ENCODE peak calls at places on chromosomes 1 and 21, in eight cellular contexts. K is suprapubic skin, G is body of pancreas, T is lung, U is tibial artery, V is pancreas, L is hepatocyte, R is mesendoderm. I is an unnamed sample. For H3K36me3 and H3K27me3, the result is how much of the 10 kb centered on the place peaks cover.

GRCh38 chr1:72284084-72284397 is 1.7 kb upstream of the NEGR1 start:
- DNase-seq in K (no peak), G (no peak), T (no peak), U (no peak), V (no peak), L (no peak), R (no peak), I (no peak)

GRCh38 chr1:40884055-40884795 is 22.1 kb upstream of the CITED4 start:
- DNase-seq in K (no peak), G (no peak), T (no peak), U (no peak), V (no peak), L (no peak), R (no peak), I (no peak)

GRCh38 chr1:92909321-92909720 is 51.9 kb downstream of the DIPK1A start:
- DNase-seq in K (no peak), G (no peak), T (no peak), U (no peak), V (no peak), L (no peak), R (no peak), I (peak)

GRCh38 chr1:57162607-57163235 is 196.9 kb upstream of the C8B start:
- DNase-seq in K (no peak), G (no peak), T (no peak), U (no peak), V (no peak), L (no peak), R (no peak), I (peak)

GRCh38 chr1:227489572-227489971 is 73.8 kb upstream of the ZNF678 start:
- DNase-seq in K (no peak), G (no peak), T (no peak), U (no peak), V (no peak), L (no peak), R (no peak), I (no peak)

GRCh38 chr1:85328713-85329376 is 52.4 kb upstream of the BCL10 start:
- DNase-seq in K (no peak), G (no peak), T (peak), U (no peak), V (no peak), L (peak), R (peak), I (peak)

GRCh38 chr1:118461154-118461553 is 276.1 kb upstream of the SPAG17 start:
- DNase-seq in K (no peak), G (no peak), T (no peak), U (no peak), V (no peak), L (no peak), R (peak), I (no peak)

GRCh38 chr1:198220428-198220827 is 63.6 kb downstream of the NEK7 start:
- DNase-seq in K (no peak), G (no peak), T (no peak), U (no peak), V (no peak), L (no peak), R (no peak), I (peak)

GRCh38 chr1:195173753-195174152 is 1434.5 kb downstream of the KCNT2 start:
- DNase-seq in K (no peak), G (no peak), T (no peak), U (no peak), V (no peak), L (no peak), R (no peak), I (no peak)

GRCh38 chr1:197677752-197678295 is 97.5 kb downstream of the DENND1B start:
- DNase-seq in K (no peak), G (no peak), T (no peak), U (no peak), V (no peak), L (no peak), R (no peak), I (no peak)

GRCh38 chr1:161226320-161226711 is 456 bp downstream of the TOMM40L start:
- DNase-seq in K (no peak), G (no peak), T (no peak), U (no peak), V (no peak), L (no peak), R (no peak), I (no peak)

GRCh38 chr1:41681331-41682136 is 197.1 kb upstream of the EDN2 start:
- DNase-seq in K (no peak), G (no peak), T (no peak), U (no peak), V (no peak), L (no peak), R (no peak), I (no peak)

GRCh38 chr1:160129046-160129445 is 13.5 kb downstream of the ATP1A2 start:
- DNase-seq in K (no peak), G (no peak), T (no peak), U (no peak), V (no peak), L (no peak), R (no peak), I (peak)

GRCh38 chr1:192261476-192261875 is 55.3 kb upstream of the RGS21 start:
- DNase-seq in K (no peak), G (no peak), T (no peak), U (no peak), V (no peak), L (no peak), R (no peak), I (no peak)

GRCh38 chr1:75723989-75724471 is 479 bp upstream of the ACADM start:
- DNase-seq in K (peak), G (peak), T (peak), U (peak), V (peak), L (peak), R (peak), I (peak)

GRCh38 chr21:42299324-42300044 is 15.7 kb downstream of the TFF3 start:
- DNase-seq in K (no peak), G (no peak), T (no peak), U (no peak), V (no peak), L (no peak), R (no peak), I (peak)

GRCh38 chr1:194292912-194293311 is 1106.5 kb upstream of the B3GALT2 start:
- DNase-seq in K (no peak), G (no peak), T (no peak), U (no peak), V (no peak), L (no peak), R (no peak), I (no peak)

GRCh38 chr1:1943834-1944570 is 24.9 kb upstream of the TMEM52 start:
- DNase-seq in K (no peak), G (peak), T (no peak), U (no peak), V (peak), L (peak), R (peak), I (peak)

GRCh38 chr1:97340951-97341350 is 579.9 kb downstream of the DPYD start:
- DNase-seq in K (no peak), G (no peak), T (no peak), U (no peak), V (no peak), L (no peak), R (no peak), I (no peak)

GRCh38 chr1:32925360-32926142 is 24.4 kb upstream of the TMEM54 start:
- DNase-seq in K (no peak), G (peak), T (peak), U (no peak), V (peak), L (peak), R (peak), I (no peak)

GRCh38 chr1:10540277-10541005 is 65.7 kb downstream of the PEX14 start:
- DNase-seq in K (no peak), G (no peak), T (no peak), U (no peak), V (no peak), L (no peak), R (peak), I (peak)

GRCh38 chr1:38564946-38565570 is 294.5 kb downstream of the RRAGC start:
- DNase-seq in K (no peak), G (no peak), T (no peak), U (no peak), V (no peak), L (no peak), R (no peak), I (peak)

GRCh38 chr1:222326710-222327036 is 221.2 kb downstream of the HHIPL2 start:
- DNase-seq in K (no peak), G (no peak), T (no peak), U (no peak), V (no peak), L (no peak), R (no peak), I (no peak)

GRCh38 chr1:53061123-53061858 is 722 bp upstream of the PODN start:
- DNase-seq in K (no peak), G (no peak), T (no peak), U (peak), V (no peak), L (no peak), R (no peak), I (no peak)

GRCh38 chr1:220943319-220943718 is 64.1 kb downstream of the HLX start:
- DNase-seq in K (no peak), G (no peak), T (no peak), U (no peak), V (no peak), L (no peak), R (no peak), I (no peak)

GRCh38 chr1:61782771-61783170 is 40.5 kb downstream of the PATJ start:
- DNase-seq in K (no peak), G (no peak), T (no peak), U (no peak), V (no peak), L (no peak), R (no peak), I (no peak)

GRCh38 chr1:236480758-236481436 is 42.9 kb upstream of the LGALS8 start:
- DNase-seq in K (no peak), G (peak), T (no peak), U (no peak), V (peak), L (no peak), R (no peak), I (no peak)

GRCh38 chr1:12368646-12369045 is 138.8 kb downstream of the VPS13D start:
- DNase-seq in K (no peak), G (no peak), T (no peak), U (no peak), V (no peak), L (no peak), R (no peak), I (no peak)

GRCh38 chr1:40133839-40134238 is 27.3 kb upstream of the RLF start:
- DNase-seq in K (no peak), G (no peak), T (no peak), U (no peak), V (no peak), L (no peak), R (no peak), I (no peak)

GRCh38 chr1:56627636-56628039 is 17.5 kb upstream of the PRKAA2 start:
- DNase-seq in K (no peak), G (no peak), T (no peak), U (no peak), V (no peak), L (no peak), R (peak), I (peak)

GRCh38 chr21:38477241-38477640 is 21.0 kb downstream of the ERG start:
- DNase-seq in K (no peak), G (no peak), T (no peak), U (no peak), V (no peak), L (no peak), R (no peak), I (no peak)

GRCh38 chr1:24857528-24858133 is 72.4 kb downstream of the RUNX3 start:
- DNase-seq in K (no peak), G (no peak), T (no peak), U (no peak), V (no peak), L (no peak), R (peak), I (no peak)

GRCh38 chr1:209457618-209458017 is 125.9 kb upstream of the CAMK1G start:
- DNase-seq in K (no peak), G (no peak), T (no peak), U (no peak), V (no peak), L (no peak), R (no peak), I (no peak)

DNA sequence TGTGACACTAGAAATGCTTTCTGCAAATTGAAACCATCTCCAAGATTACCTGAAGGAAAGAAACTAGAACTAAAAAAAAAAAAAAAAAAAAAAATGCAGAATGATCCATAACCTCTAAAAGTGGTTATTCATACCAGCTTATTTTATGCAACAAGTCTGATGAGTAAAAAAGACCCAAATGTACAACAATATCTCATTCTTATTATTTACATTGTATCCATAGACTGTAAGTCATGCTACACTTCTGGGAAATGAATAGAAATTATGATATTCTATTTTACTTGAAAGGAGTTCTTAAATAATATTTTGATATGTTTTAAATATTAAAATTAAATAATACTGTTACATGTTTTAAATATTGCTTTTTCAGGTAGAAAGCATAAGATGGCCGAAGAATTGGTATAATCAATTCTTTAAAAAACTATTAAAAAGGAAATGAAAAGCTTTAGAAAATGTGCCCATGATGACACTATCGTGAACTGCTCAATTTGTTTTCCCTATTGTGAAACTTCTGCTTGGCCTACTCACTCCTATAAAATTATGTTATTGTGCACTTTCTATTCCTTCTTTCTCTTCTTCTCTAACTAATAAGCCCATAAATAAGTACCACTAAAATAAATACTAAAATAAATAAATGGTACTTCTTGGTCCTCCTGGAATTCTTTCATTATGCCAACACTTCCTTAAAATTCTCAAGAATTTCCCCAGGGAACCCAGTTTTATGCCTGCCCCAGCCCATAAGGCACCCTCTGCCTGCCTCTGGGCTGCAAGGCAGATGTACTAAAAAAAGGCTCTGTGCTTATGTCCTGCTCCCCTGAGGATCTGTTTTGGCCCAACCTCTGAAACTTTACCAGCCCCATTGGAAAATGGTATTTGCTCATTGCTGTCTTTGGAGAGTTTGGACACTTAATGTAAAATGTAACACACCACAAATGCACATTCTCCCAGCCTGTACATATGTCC is 18.1 kb downstream of the SAMSN1 start:
- DNase-seq in K (no peak), G (no peak), T (no peak), U (no peak), V (no peak), L (no peak), R (no peak), I (no peak)
- H3K4me3 ChIP-seq in K (no peak), G (no peak), T (no peak), U (no peak), V (no peak), L (no peak), R (no peak), I (no peak)

GRCh38 chr1:156625436-156626078 is 6.3 kb downstream of the HAPLN2 start:
- DNase-seq in K (no peak), G (peak), T (peak), U (peak), V (peak), L (peak), R (peak), I (peak)

GRCh38 chr1:156626079-156626438 is 6.8 kb downstream of the HAPLN2 start:
- DNase-seq in K (no peak), G (no peak), T (no peak), U (no peak), V (no peak), L (no peak), R (no peak), I (no peak)

GRCh38 chr1:156624814-156625435 is 5.7 kb downstream of the HAPLN2 start:
- DNase-seq in K (no peak), G (no peak), T (no peak), U (no peak), V (no peak), L (no peak), R (no peak), I (no peak)

GRCh38 chr1:156629825-156630449 is 10.7 kb downstream of the HAPLN2 start:
- DNase-seq in K (no peak), G (no peak), T (no peak), U (no peak), V (no peak), L (no peak), R (no peak), I (no peak)

DNA sequence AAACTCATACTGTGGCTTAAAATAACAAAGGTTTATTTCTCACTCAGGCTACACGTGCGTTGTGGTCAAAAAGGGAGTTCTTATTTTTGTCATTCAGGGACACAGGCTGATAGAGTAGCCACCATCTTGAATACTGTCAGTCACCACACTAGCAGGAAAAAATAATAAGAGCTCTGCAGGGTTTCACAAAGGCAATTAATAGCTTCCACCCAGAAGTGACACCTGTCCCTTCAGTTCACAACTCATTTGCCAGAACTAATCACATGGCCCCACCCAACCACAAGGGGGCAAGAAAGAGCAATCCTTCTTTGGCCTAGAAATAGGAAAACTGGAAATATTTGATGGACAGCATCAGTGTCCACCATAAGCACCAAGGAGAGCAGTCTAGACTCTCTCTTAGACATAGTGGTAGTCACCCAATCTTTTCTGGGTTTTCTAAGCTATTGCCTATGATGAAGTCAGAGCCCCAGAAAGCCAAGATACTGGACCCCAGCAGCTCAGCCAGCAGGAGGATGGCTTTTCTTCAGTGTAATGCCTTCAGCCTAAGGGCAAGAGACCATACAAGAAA is 8.2 kb downstream of the HAPLN2 start:
- DNase-seq in K (no peak), G (peak), T (no peak), U (no peak), V (no peak), L (peak), R (peak), I (peak)
- H3K36me3 ChIP-seq in K (under half), G (under half), T (under half), U (under half), V (under half), L (under half), R (under half), I (under half)

GRCh38 chr1:3725366-3725765 is 26.9 kb upstream of the CCDC27 start:
- DNase-seq in K (no peak), G (no peak), T (no peak), U (no peak), V (no peak), L (no peak), R (no peak), I (no peak)
- H3K27me3 ChIP-seq in K (under half), G (under half), T (under half), U (half or more), V (under half), L (under half), R (under half), I (under half)

GRCh38 chr21:44485254-44485793 is 30.0 kb downstream of the LRRC3 start:
- DNase-seq in K (no peak), G (no peak), T (peak), U (no peak), V (no peak), L (peak), R (peak), I (peak)
- H3K4me3 ChIP-seq in K (peak), G (no peak), T (no peak), U (no peak), V (no peak), L (peak), R (peak), I (peak)

DNA sequence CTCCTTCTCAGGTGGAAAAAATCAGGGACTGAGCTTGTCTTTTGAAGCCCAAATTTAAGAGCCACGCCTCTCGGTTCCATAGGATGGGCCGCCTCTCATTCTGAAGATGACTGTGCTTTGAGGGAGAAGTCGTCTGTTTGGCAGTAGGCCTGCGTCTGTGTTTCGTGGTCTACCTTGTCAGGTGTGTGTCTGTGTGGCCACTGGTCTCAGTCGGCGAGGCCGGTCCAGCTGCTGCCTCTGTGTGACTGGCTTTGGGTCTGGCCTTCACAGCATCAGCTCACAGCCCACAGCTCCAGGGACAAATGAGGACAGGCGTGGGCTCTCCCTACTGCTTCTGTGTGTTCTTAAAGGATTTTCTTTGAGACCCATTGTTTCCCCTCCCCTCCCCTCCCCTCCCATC is 50.3 kb downstream of the B3GALT5 start:
- DNase-seq in K (no peak), G (no peak), T (no peak), U (no peak), V (no peak), L (no peak), R (no peak), I (no peak)
- H3K36me3 ChIP-seq in K (under half), G (under half), T (under half), U (under half), V (under half), L (under half), R (under half), I (under half)

GRCh38 chr1:181630398-181630797 is 147.1 kb downstream of the CACNA1E start:
- DNase-seq in K (no peak), G (no peak), T (no peak), U (no peak), V (no peak), L (no peak), R (no peak), I (no peak)
- H3K27me3 ChIP-seq in K (under half), G (under half), T (under half), U (under half), V (under half), L (under half), R (under half), I (under half)

GRCh38 chr1:112938188-112938587 is 17.8 kb downstream of the SLC16A1 start:
- DNase-seq in K (no peak), G (no peak), T (no peak), U (no peak), V (no peak), L (no peak), R (no peak), I (no peak)
- H3K4me3 ChIP-seq in K (no peak), G (no peak), T (no peak), U (no peak), V (no peak), L (no peak), R (no peak), I (no peak)